ENCODE peak calls at places on chromosome 6, in ten cellular contexts. T is right lobe of liver; H is occipital lobe; K is memory B cell; N is NCI-H2029 treated with DMSO at 0.1 percent for 48 hours; A is NCI-H1694 treated with DMSO at 0.1 percent for 48 hours; E is uterus; S is activated CD8-positive, alpha-beta memory T cell treated with anti-CD3 and anti-CD28 coated beads, Interleukin-2, amount 10 ng/mL, durations not matched to agents 7 days and 5 days; J is stimulated activated naive CD8-positive, alpha-beta T cell treated with anti-CD3 and anti-CD28 coated beads, Interleukin-15, Interleukin-2, amounts not matched to agents 100 U/mL and 50 U/mL, for 24 hours; L is HT1080. G is an unnamed sample.

GRCh38 chr6:134535831-134536230 is 217.9 kb upstream of the SGK1 start:
- DNase-seq in J (no peak), E (no peak), S (no peak), T (no peak), K (no peak), H (no peak), L (no peak), A (no peak), N (no peak), G (no peak)

GRCh38 chr6:107666084-107666981 is 157.8 kb downstream of the SCML4 start:
- DNase-seq in H (no peak), A (no peak), T (no peak), N (peak), S (no peak), K (no peak), E (no peak), J (no peak), L (peak), G (no peak)

GRCh38 chr6:3281669-3282460 is 23.1 kb downstream of the PSMG4 start:
- DNase-seq in S (no peak), A (no peak), T (no peak), E (peak), J (no peak), K (no peak), H (peak), L (peak), N (no peak), G (no peak)

GRCh38 chr6:155381856-155382690 is 67.8 kb upstream of the TFB1M start:
- DNase-seq in H (no peak), K (no peak), N (no peak), J (no peak), E (no peak), S (no peak), L (peak), T (no peak), A (no peak), G (no peak)

GRCh38 chr6:140609956-140610355 is 1235.5 kb upstream of the CITED2 start:
- DNase-seq in N (no peak), S (no peak), L (no peak), K (no peak), J (no peak), H (no peak), A (no peak), E (no peak), T (no peak), G (no peak)

GRCh38 chr6:20655317-20655716 is 121.1 kb downstream of the CDKAL1 start:
- DNase-seq in N (no peak), K (no peak), L (peak), T (no peak), H (no peak), A (no peak), J (no peak), E (no peak), S (no peak), G (no peak)

GRCh38 chr6:14656676-14657075 is 539.1 kb downstream of the CD83 start:
- DNase-seq in L (no peak), A (no peak), E (no peak), J (no peak), H (no peak), S (no peak), K (no peak), N (no peak), T (no peak), G (no peak)

GRCh38 chr6:2859325-2859700 is 17.6 kb upstream of the SERPINB1 start:
- DNase-seq in J (no peak), E (no peak), A (no peak), S (no peak), T (no peak), K (no peak), H (no peak), N (no peak), L (no peak), G (no peak)

GRCh38 chr6:2733324-2733723 is 17.4 kb downstream of the MYLK4 start:
- DNase-seq in H (no peak), K (peak), N (no peak), T (peak), S (peak), E (no peak), L (peak), A (no peak), J (peak), G (peak)

GRCh38 chr6:21931641-21932335 is 338.2 kb downstream of the SOX4 start:
- DNase-seq in A (no peak), J (no peak), E (no peak), K (no peak), H (no peak), N (no peak), L (no peak), S (no peak), T (no peak), G (no peak)

GRCh38 chr6:162056745-162057144 is 670.8 kb downstream of the PRKN start:
- DNase-seq in T (no peak), S (no peak), A (no peak), K (no peak), J (no peak), H (no peak), E (no peak), L (peak), N (no peak), G (no peak)

GRCh38 chr6:16472349-16473069 is 234.1 kb downstream of the GMPR start:
- DNase-seq in S (no peak), E (no peak), L (no peak), A (no peak), J (no peak), N (no peak), K (no peak), H (no peak), T (no peak), G (no peak)

GRCh38 chr6:131362070-131362469 is 211.0 kb upstream of the ARG1 start:
- DNase-seq in K (no peak), E (no peak), J (no peak), S (no peak), A (no peak), N (no peak), L (peak), T (no peak), H (no peak), G (no peak)

GRCh38 chr6:79570802-79571367 is 33.7 kb upstream of the LCA5 start:
- DNase-seq in H (no peak), S (no peak), J (no peak), T (no peak), A (peak), L (peak), K (no peak), E (no peak), N (peak), G (no peak)

GRCh38 chr6:164396071-164397047 is 913.0 kb downstream of the C6orf118 start:
- DNase-seq in N (no peak), A (no peak), K (no peak), J (no peak), L (peak), S (no peak), H (peak), E (no peak), T (no peak), G (no peak)

GRCh38 chr6:14711056-14711703 is 534.7 kb upstream of the JARID2 start:
- DNase-seq in H (peak), E (no peak), L (peak), K (no peak), T (peak), S (peak), J (peak), A (peak), N (peak), G (no peak)

GRCh38 chr6:89842228-89842627 is 12.5 kb downstream of the CASP8AP2 start:
- DNase-seq in J (no peak), A (no peak), T (no peak), L (no peak), H (no peak), N (no peak), K (no peak), E (no peak), S (no peak), G (no peak)

GRCh38 chr6:4128072-4128471 is 7.3 kb downstream of the ECI2 start:
- DNase-seq in H (no peak), L (no peak), A (no peak), T (no peak), S (no peak), K (no peak), E (no peak), J (no peak), N (no peak), G (no peak)

GRCh38 chr6:113823916-113824315 is 33.2 kb upstream of the MARCKS start:
- DNase-seq in H (no peak), A (no peak), S (no peak), K (no peak), N (no peak), E (no peak), T (no peak), L (no peak), J (no peak), G (no peak)

GRCh38 chr6:20153194-20153593 is 59.1 kb downstream of the MBOAT1 start:
- DNase-seq in N (no peak), T (no peak), S (no peak), J (no peak), H (no peak), A (no peak), E (no peak), L (no peak), K (no peak), G (no peak)

GRCh38 chr6:164379786-164380185 is 929.6 kb downstream of the C6orf118 start:
- DNase-seq in A (no peak), K (no peak), E (no peak), L (peak), H (no peak), S (no peak), T (no peak), N (no peak), J (no peak), G (no peak)

GRCh38 chr6:159174263-159174974 is 5.2 kb downstream of the FNDC1 start:
- DNase-seq in K (peak), E (peak), N (peak), H (peak), J (peak), S (peak), A (peak), T (peak), L (peak), G (peak)

GRCh38 chr6:156821707-156822106 is 44.5 kb downstream of the ARID1B start:
- DNase-seq in H (no peak), N (no peak), K (no peak), S (no peak), A (no peak), J (no peak), T (no peak), E (no peak), L (no peak), G (no peak)

GRCh38 chr6:90044833-90045337 is 150.6 kb downstream of the GJA10 start:
- DNase-seq in H (no peak), J (no peak), T (no peak), E (no peak), S (no peak), A (no peak), K (no peak), N (no peak), L (peak), G (no peak)

GRCh38 chr6:44381739-44382138 is 5.8 kb upstream of the CDC5L start:
- DNase-seq in S (no peak), N (no peak), E (no peak), A (no peak), L (no peak), H (no peak), K (no peak), J (no peak), T (no peak), G (no peak)

GRCh38 chr6:151998784-151999183 is 191.3 kb downstream of the ESR1 start:
- DNase-seq in S (no peak), A (no peak), T (no peak), K (no peak), H (no peak), N (no peak), J (no peak), E (peak), L (no peak), G (no peak)

GRCh38 chr6:86031713-86032112 is 389.0 kb upstream of the SYNCRIP start:
- DNase-seq in L (no peak), S (no peak), H (no peak), J (no peak), T (no peak), A (no peak), N (no peak), K (no peak), E (no peak), G (no peak)

GRCh38 chr6:130132286-130132701 is 90.5 kb downstream of the SAMD3 start:
- DNase-seq in S (peak), N (no peak), H (no peak), A (no peak), T (no peak), E (no peak), L (no peak), K (no peak), J (peak), G (no peak)

GRCh38 chr6:169950558-169950957 is 199.1 kb downstream of the ERMARD start:
- DNase-seq in N (no peak), J (peak), S (peak), T (no peak), L (no peak), A (peak), E (no peak), K (no peak), H (no peak), G (no peak)

GRCh38 chr6:7143161-7143974 is 35.6 kb downstream of the RREB1 start:
- DNase-seq in H (peak), S (peak), L (no peak), N (peak), J (no peak), A (peak), K (no peak), E (no peak), T (no peak), G (no peak)

GRCh38 chr6:109454483-109455160 is 950 bp downstream of the MICAL1 start:
- DNase-seq in J (peak), L (no peak), E (no peak), N (no peak), A (peak), K (no peak), T (peak), H (no peak), S (peak), G (peak)

GRCh38 chr6:105137388-105137787 is 42.4 kb downstream of the POPDC3 start:
- DNase-seq in H (no peak), L (no peak), K (no peak), T (no peak), E (peak), N (no peak), S (no peak), A (no peak), J (no peak), G (no peak)

GRCh38 chr6:107515955-107516354 is 26.0 kb downstream of the SOBP start:
- DNase-seq in E (no peak), A (no peak), H (no peak), K (no peak), N (no peak), J (no peak), L (no peak), S (no peak), T (no peak), G (no peak)

GRCh38 chr6:152091851-152092341 is 284.4 kb downstream of the ESR1 start:
- DNase-seq in N (no peak), E (no peak), H (no peak), S (no peak), A (no peak), L (peak), T (no peak), K (no peak), J (no peak), G (no peak)

GRCh38 chr6:113306552-113307145 is 550.5 kb upstream of the MARCKS start:
- DNase-seq in S (peak), K (peak), J (peak), N (no peak), A (peak), T (peak), L (peak), E (peak), H (no peak), G (no peak)

GRCh38 chr6:158232445-158233213 is 64.5 kb downstream of the GTF2H5 start:
- DNase-seq in N (peak), T (peak), H (peak), K (peak), S (peak), A (peak), J (peak), E (peak), L (peak), G (peak)

GRCh38 chr6:134517145-134517658 is 199.3 kb upstream of the SGK1 start:
- DNase-seq in T (peak), L (peak), E (peak), K (no peak), A (no peak), S (no peak), N (no peak), H (no peak), J (no peak), G (no peak)

GRCh38 chr6:142696689-142697088 is 248.3 kb downstream of the HIVEP2 start:
- DNase-seq in K (no peak), T (peak), S (no peak), A (peak), N (no peak), H (no peak), J (no peak), E (peak), L (peak), G (no peak)

G was measured in GM18507.